ENCODE peak calls at places on chromosomes 5 and 9, in nine cellular contexts. W, Y, U, S, Q, V, H, C and T are unnamed samples.

GRCh38 chr9:80699551-80699998 is 989.8 kb downstream of the TLE1 start:
- DNase-seq in W (no peak), Y (no peak), U (peak), S (peak), Q (no peak), V (peak), H (no peak), C (no peak), T (no peak)

GRCh38 chr9:122176916-122177315 is 17.2 kb downstream of the MORN5 start:
- DNase-seq in W (no peak), Y (no peak), U (no peak), S (no peak), Q (no peak), V (no peak), H (no peak), C (no peak), T (no peak)

GRCh38 chr9:78278801-78279200 is 18.1 kb upstream of the PSAT1 start:
- DNase-seq in W (no peak), Y (no peak), U (no peak), S (peak), Q (no peak), V (no peak), H (no peak), C (no peak), T (no peak)

GRCh38 chr9:130501645-130502044 is 56.9 kb downstream of the ASS1 start:
- DNase-seq in W (peak), Y (no peak), U (no peak), S (no peak), Q (no peak), V (no peak), H (no peak), C (no peak), T (no peak)

GRCh38 chr9:133449760-133450159 is 10.0 kb upstream of the CACFD1 start:
- DNase-seq in W (peak), Y (no peak), U (no peak), S (no peak), Q (no peak), V (peak), H (no peak), C (peak), T (no peak)

GRCh38 chr9:130186051-130186450 is 13.8 kb downstream of the NCS1 start:
- DNase-seq in W (no peak), Y (no peak), U (no peak), S (no peak), Q (no peak), V (no peak), H (peak), C (no peak), T (no peak)

GRCh38 chr5:89584339-89584956 is 701.5 kb upstream of the MEF2C start:
- DNase-seq in W (no peak), Y (no peak), U (peak), S (peak), Q (no peak), V (peak), H (no peak), C (no peak), T (no peak)

GRCh38 chr5:50666261-50667078 is at the start of gene PARP8:
- DNase-seq in W (no peak), Y (peak), U (peak), S (peak), Q (peak), V (peak), H (peak), C (peak), T (peak)

GRCh38 chr9:124809211-124809610 is 32.3 kb downstream of the OLFML2A start:
- DNase-seq in W (no peak), Y (no peak), U (no peak), S (no peak), Q (no peak), V (no peak), H (no peak), C (no peak), T (no peak)

GRCh38 chr9:128124873-128125574 is 2.5 kb downstream of the PTGES2 start:
- DNase-seq in W (peak), Y (peak), U (peak), S (peak), Q (peak), V (peak), H (no peak), C (peak), T (peak)

GRCh38 chr9:128127568-128127989 is at the start of gene PTGES2:
- DNase-seq in W (peak), Y (peak), U (peak), S (peak), Q (peak), V (peak), H (peak), C (peak), T (peak)

GRCh38 chr9:128125575-128126354 is 1.8 kb downstream of the PTGES2 start:
- DNase-seq in W (no peak), Y (no peak), U (no peak), S (peak), Q (no peak), V (no peak), H (no peak), C (no peak), T (no peak)

GRCh38 chr9:128128836-128129590 is 1.5 kb upstream of the PTGES2 start:
- DNase-seq in W (no peak), Y (no peak), U (no peak), S (no peak), Q (no peak), V (no peak), H (no peak), C (no peak), T (no peak)

DNA sequence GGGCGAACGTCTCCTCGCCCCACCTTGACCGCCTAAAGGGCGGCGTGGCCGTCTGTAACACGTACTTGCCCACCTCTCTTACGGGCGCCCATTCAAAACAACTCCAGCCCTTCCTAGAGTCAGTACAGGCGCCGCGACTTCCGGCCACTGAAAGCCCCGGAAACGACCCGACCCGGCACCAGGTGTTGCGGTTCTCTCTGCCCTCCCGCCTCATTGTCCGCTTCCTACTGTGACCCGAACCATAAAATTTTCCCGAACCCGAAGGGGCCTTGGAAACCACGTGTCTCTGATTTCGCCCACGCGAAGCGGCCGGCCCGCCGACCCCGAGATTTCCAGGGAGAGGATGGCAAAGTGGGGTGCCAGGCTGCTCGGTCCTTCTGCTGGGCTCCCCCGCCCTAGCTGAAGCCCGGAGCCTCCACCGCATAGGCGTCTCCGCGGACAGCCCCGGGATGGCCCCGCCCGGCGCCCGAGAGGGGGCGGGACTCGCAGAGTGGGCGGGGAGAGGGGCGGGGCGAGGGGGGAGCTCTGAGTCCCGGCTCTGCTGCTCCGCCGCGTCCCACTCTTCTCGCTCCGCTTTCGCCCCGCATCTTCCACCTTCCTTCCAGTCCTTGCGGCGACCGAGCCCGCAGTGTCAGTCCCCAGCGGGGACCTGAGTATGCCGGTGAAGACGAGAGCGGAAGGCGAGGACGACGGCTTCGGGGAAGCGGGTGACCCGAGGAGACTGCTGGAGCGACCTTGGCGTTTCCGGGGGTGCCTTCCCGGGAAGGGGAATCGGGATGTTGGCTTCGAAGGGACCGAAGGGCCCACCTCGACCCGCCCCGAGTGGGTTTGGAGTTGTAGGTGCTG is 684 bp upstream of the PTGES2 start:
- DNase-seq in W (peak), Y (peak), U (peak), S (peak), Q (peak), V (peak), H (peak), C (peak), T (peak)
- TF ChIP-seq CTCF in W (no peak), Y (no peak), U (no peak), S (no peak), Q (no peak), V (no peak), H (no peak), C (no peak), T (no peak)

DNA sequence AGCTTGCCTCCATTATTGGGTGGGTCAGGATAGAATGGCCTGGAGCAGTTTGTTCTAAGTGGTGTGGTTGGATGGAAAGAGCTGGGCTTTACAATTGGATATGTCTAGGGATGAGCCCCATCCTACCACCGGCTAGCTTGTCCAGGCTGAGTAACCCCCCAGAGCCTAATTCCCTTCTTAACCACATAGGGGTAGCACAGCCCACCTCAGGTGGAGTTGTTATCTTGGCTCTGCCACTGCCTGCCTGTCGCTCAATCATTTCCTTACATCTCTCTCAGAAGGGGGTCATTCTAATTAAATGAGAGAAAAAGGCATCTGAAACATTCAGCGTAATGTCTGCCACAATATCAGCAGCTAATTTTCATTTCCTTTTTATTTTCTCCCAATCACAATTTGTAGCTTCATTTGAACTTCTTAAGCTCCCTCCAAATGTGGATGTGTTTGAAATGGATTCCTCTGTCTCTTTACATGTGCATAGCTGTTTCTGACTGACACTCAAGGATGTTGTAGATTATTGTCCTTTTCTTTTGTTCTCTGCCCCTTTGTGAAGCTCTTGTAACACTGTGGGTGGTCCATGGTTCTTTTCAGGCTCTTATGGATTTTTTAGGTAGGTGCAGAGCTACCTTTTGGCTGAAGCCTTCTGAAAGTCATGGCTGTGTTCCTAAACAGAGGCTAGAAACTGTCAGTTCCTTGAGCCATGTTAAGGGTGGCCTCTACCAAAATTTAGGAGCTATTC is 383.1 kb upstream of the KLF4 start:
- DNase-seq in W (no peak), Y (no peak), U (no peak), S (no peak), Q (no peak), V (no peak), H (no peak), C (no peak), T (no peak)
- TF ChIP-seq CTCF in W (no peak), Y (no peak), U (no peak), S (no peak), Q (no peak), V (no peak), H (no peak), C (no peak), T (no peak)

GRCh38 chr5:179858586-179859427 is at the start of gene MRNIP:
- DNase-seq in W (peak), Y (peak), U (peak), S (peak), Q (peak), V (peak), H (peak), C (peak), T (peak)
- TF ChIP-seq CTCF in W (no peak), Y (no peak), U (peak), S (peak), Q (no peak), V (no peak), H (no peak), C (no peak), T (no peak)

GRCh38 chr5:176603091-176603490 is 6.9 kb downstream of the GPRIN1 start:
- DNase-seq in W (no peak), Y (no peak), U (no peak), S (no peak), Q (no peak), V (no peak), H (no peak), C (no peak), T (no peak)
- TF ChIP-seq CTCF in W (no peak), Y (no peak), U (no peak), S (no peak), Q (no peak), V (no peak), H (no peak), C (no peak), T (no peak)

DNA sequence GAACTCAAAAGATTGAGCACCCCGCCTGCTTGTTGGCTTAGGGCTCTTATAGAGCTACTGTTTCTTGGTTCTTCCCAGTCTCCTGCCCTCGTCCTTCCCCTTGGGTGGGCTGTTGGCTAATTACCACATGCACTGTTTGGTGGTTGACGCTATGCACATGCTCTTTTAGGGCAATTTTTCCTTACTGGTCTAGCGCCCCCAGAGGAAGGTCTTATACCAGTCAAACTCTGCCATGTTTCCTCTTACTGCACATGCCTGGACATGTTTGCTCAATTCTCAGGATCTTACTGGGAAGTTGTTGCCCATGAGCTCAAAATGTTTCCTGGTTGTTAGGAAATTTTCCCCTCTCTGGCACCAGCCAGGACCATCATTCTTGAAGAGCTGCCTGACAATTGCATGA is 101.9 kb downstream of the SLC28A3 start:
- DNase-seq in W (peak), Y (no peak), U (no peak), S (peak), Q (peak), V (peak), H (no peak), C (no peak), T (no peak)
- TF ChIP-seq CTCF in W (no peak), Y (no peak), U (peak), S (peak), Q (peak), V (peak), H (peak), C (no peak), T (peak)

GRCh38 chr5:100311811-100312210 is 223.4 kb upstream of the FAM174A start:
- DNase-seq in W (peak), Y (no peak), U (no peak), S (no peak), Q (no peak), V (no peak), H (no peak), C (no peak), T (no peak)
- TF ChIP-seq CTCF in W (no peak), Y (no peak), U (no peak), S (no peak), Q (no peak), V (peak), H (peak), C (no peak), T (peak)

DNA sequence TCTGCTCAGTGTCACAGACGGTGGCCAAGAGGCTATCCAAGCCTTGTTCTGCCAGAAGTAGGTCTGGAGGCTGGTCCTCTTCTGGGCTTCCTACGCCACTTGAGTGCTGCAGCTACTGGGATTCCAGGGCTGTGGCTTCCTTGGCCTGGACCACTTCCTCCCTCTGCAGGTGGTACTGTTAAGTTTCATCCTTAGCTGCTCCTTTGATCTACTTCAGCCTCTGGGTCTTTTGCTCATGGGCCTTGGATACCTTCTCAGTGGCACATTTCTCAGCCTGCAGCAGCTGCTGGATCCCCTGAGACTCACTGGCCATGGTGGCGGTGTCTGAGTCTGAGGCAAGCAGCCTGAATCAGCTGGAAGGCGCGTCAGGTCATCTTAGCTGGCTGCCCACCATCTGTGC is 10.3 kb downstream of the CNOT8 start:
- DNase-seq in W (peak), Y (no peak), U (no peak), S (peak), Q (peak), V (peak), H (no peak), C (no peak), T (no peak)
- TF ChIP-seq CTCF in W (peak), Y (no peak), U (no peak), S (peak), Q (peak), V (peak), H (peak), C (no peak), T (no peak)